ENCODE peak calls at places on chromosomes 13 and 19, in nine cellular contexts. S is GM10248; V is GM18507; F is tibial nerve; Z is chondrocyte; G is stimulated activated CD4-positive, alpha-beta T cell treated with anti-CD3 and anti-CD28 coated beads, TNF-alpha, amount 100 ng/mL, for 48 hours; A is activated naive CD8-positive, alpha-beta T cell treated with anti-CD3 and anti-CD28 coated beads for 36 hours; R is stimulated activated CD8-positive, alpha-beta memory T cell treated with anti-CD3 and anti-CD28 coated beads, Interleukin-4, amount 100 ng/mL, for 1 hour; Q is frontal cortex. Y is an unnamed sample.

GRCh38 chr13:96809366-96810096 is 184.7 kb downstream of the OXGR1 start:
- DNase-seq in A (no peak), Z (no peak), F (no peak), Q (no peak), S (no peak), R (no peak), G (no peak), V (no peak), Y (no peak)

GRCh38 chr13:29905845-29906244 is 55.4 kb upstream of the UBL3 start:
- DNase-seq in Q (no peak), S (no peak), A (no peak), F (no peak), R (no peak), V (no peak), G (no peak), Z (no peak), Y (peak; percentile 59)

GRCh38 chr13:110134801-110135200 is 172.2 kb downstream of the COL4A1 start:
- DNase-seq in Z (no peak), Q (no peak), F (no peak), R (no peak), A (no peak), V (no peak), G (no peak), S (no peak), Y (no peak)

GRCh38 chr13:98761126-98761978 is 8.9 kb upstream of the SLC15A1 start:
- DNase-seq in S (peak; percentile 49), F (no peak), G (no peak), R (no peak), A (no peak), Z (no peak), Q (no peak), V (no peak), Y (peak; percentile 85)

GRCh38 chr13:30004204-30004603 is 153.8 kb upstream of the UBL3 start:
- DNase-seq in F (no peak), G (no peak), S (no peak), R (no peak), V (no peak), A (no peak), Q (no peak), Z (no peak), Y (no peak)

GRCh38 chr13:63393112-63393511 is 1977.5 kb upstream of the PCDH20 start:
- DNase-seq in F (no peak), Q (no peak), V (no peak), S (no peak), G (no peak), R (no peak), Z (no peak), A (no peak), Y (no peak)

GRCh38 chr13:48436661-48437242 is 23.8 kb upstream of the LPAR6 start:
- DNase-seq in Q (no peak), A (no peak), F (no peak), Z (no peak), R (no peak), G (no peak), V (no peak), S (no peak), Y (no peak)

GRCh38 chr13:26132756-26133155 is 80.9 kb upstream of the SHISA2 start:
- DNase-seq in A (no peak), Q (peak; percentile 12), V (no peak), G (no peak), S (no peak), R (no peak), F (no peak), Z (no peak), Y (no peak)

GRCh38 chr19:16330811-16331690 is 6.4 kb downstream of the KLF2 start:
- DNase-seq in R (no peak), G (no peak), V (no peak), Q (no peak), S (no peak), Z (no peak), F (no peak), A (peak; percentile 35), Y (no peak)

GRCh38 chr19:13849991-13850909 is 26.7 kb upstream of the NANOS3 start:
- DNase-seq in R (no peak), V (no peak), G (peak; percentile 75), Z (no peak), Q (peak; percentile 86), F (peak; percentile 77), S (peak; percentile 70), A (peak; percentile 83), Y (peak; percentile 72)

GRCh38 chr19:13876834-13877233 is at the start of gene NANOS3:
- DNase-seq in S (no peak), A (no peak), Q (no peak), G (no peak), V (no peak), Z (no peak), F (no peak), R (no peak), Y (no peak)

GRCh38 chr19:20928371-20928770 is 5.3 kb downstream of the ZNF85 start:
- DNase-seq in Q (no peak), A (no peak), R (no peak), S (no peak), F (no peak), G (no peak), V (no peak), Z (no peak), Y (no peak)

GRCh38 chr19:48868196-48868886 is at the start of gene PLEKHA4:
- DNase-seq in R (no peak), Z (no peak), S (no peak), V (no peak), F (peak; percentile 67), G (no peak), Q (no peak), A (no peak), Y (peak; percentile 74)

GRCh38 chr19:15280915-15281683 is 48.9 kb upstream of the EPHX3 start:
- DNase-seq in G (no peak), A (no peak), R (no peak), Z (no peak), F (peak; percentile 75), Q (peak; percentile 58), V (no peak), S (no peak), Y (peak; percentile 84)

Y was measured in left lobe of liver.